ENCODE peak calls at places on chromosome 19, in six cellular contexts. A is stomach, D is tibial nerve, B is ovary, M is H1, O is A549. C is an unnamed sample.

GRCh38 chr19:24159707-24160106 is 72.7 kb downstream of the ZNF254 start:
- DNase-seq in O (no peak), A (no peak), D (no peak), M (no peak), B (no peak), C (no peak)

GRCh38 chr19:54179921-54180452 is 7.0 kb upstream of the TMC4 start:
- DNase-seq in A (peak), B (no peak), D (no peak), M (peak), O (no peak), C (no peak)

GRCh38 chr19:30036154-30037129 is 94.4 kb downstream of the URI1 start:
- DNase-seq in D (no peak), O (no peak), M (no peak), A (no peak), B (no peak), C (no peak)

GRCh38 chr19:10353793-10354391 is 14.5 kb upstream of the ICAM3 start:
- DNase-seq in O (no peak), A (no peak), D (peak), M (peak), B (peak), C (no peak)

GRCh38 chr19:8004723-8005513 is 523 bp downstream of the ELAVL1 start:
- DNase-seq in D (no peak), M (no peak), A (no peak), B (peak), O (no peak), C (no peak)

GRCh38 chr19:16366433-16367268 is 42.0 kb downstream of the KLF2 start:
- DNase-seq in B (no peak), A (no peak), D (no peak), M (no peak), O (no peak), C (peak)

GRCh38 chr19:45297674-45298073 is 25.0 kb downstream of the CKM start:
- DNase-seq in D (no peak), M (no peak), O (no peak), B (no peak), A (no peak), C (no peak)

GRCh38 chr19:16457954-16458331 is 13.8 kb downstream of the EPS15L1 start:
- DNase-seq in O (no peak), B (no peak), A (no peak), D (no peak), M (no peak), C (no peak)

GRCh38 chr19:55358943-55359908 is 3.8 kb downstream of the GARIN5B start:
- DNase-seq in D (no peak), B (no peak), A (no peak), M (no peak), O (no peak), C (no peak)

GRCh38 chr19:8517551-8518442 is 3.8 kb upstream of the ZNF414 start:
- DNase-seq in B (no peak), O (no peak), A (no peak), D (no peak), M (no peak), C (no peak)

GRCh38 chr19:8050274-8051096 is 2.1 kb upstream of the CCL25 start:
- DNase-seq in M (peak), A (peak), D (peak), O (peak), B (peak), C (peak)

GRCh38 chr19:27861411-27861975 is 1351.5 kb downstream of the UQCRFS1 start:
- DNase-seq in D (no peak), M (no peak), A (no peak), B (no peak), O (no peak), C (no peak)

GRCh38 chr19:58317481-58318072 is 9.2 kb upstream of the ZSCAN22 start:
- DNase-seq in A (no peak), B (no peak), D (no peak), M (no peak), O (no peak), C (no peak)

GRCh38 chr19:15623711-15624318 is 8.8 kb downstream of the CYP4F8 start:
- DNase-seq in B (no peak), M (no peak), D (no peak), A (no peak), O (no peak), C (no peak)

GRCh38 chr19:54133312-54133956 is 4.1 kb upstream of the CNOT3 start:
- DNase-seq in A (no peak), M (peak), O (no peak), B (no peak), D (no peak), C (no peak)

GRCh38 chr19:33904681-33905080 is 108.0 kb downstream of the KCTD15 start:
- DNase-seq in A (no peak), D (no peak), B (peak), M (peak), O (no peak), C (no peak)

GRCh38 chr19:40059624-40060023 is 3.6 kb upstream of the ZNF780B start:
- DNase-seq in B (no peak), O (no peak), D (no peak), M (no peak), A (no peak), C (no peak)

GRCh38 chr19:17200408-17201079 is 14.6 kb upstream of the USE1 start:
- DNase-seq in M (no peak), A (no peak), D (no peak), B (no peak), O (no peak), C (no peak)

GRCh38 chr19:23436318-23436717 is 41.0 kb upstream of the ZNF91 start:
- DNase-seq in A (no peak), M (peak), D (no peak), O (no peak), B (no peak), C (no peak)

GRCh38 chr19:41543582-41543981 is 32.4 kb upstream of the CEACAM21 start:
- DNase-seq in O (no peak), D (no peak), A (no peak), B (no peak), M (no peak), C (no peak)

GRCh38 chr19:7629347-7630054 is at the start of the genes PET100 and XAB2:
- DNase-seq in M (peak), A (peak), O (peak), D (peak), B (peak), C (peak)

GRCh38 chr19:32658527-32658926 is 16.5 kb downstream of the ANKRD27 start:
- DNase-seq in M (no peak), O (no peak), D (no peak), B (no peak), A (no peak), C (no peak)

GRCh38 chr19:18419699-18420460 is 682 bp downstream of the SSBP4 start:
- DNase-seq in B (peak), A (no peak), O (no peak), D (no peak), M (no peak), C (no peak)

GRCh38 chr19:18737337-18737953 is 53.7 kb downstream of the COMP start:
- DNase-seq in M (no peak), D (no peak), O (no peak), B (no peak), A (no peak), C (no peak)

GRCh38 chr19:39971380-39971841 is 446 bp downstream of the PSMC4 start:
- DNase-seq in B (no peak), A (peak), D (no peak), O (no peak), M (no peak), C (peak)

GRCh38 chr19:42206871-42207755 is 10.4 kb downstream of the DEDD2 start:
- DNase-seq in O (peak), A (no peak), B (no peak), D (no peak), M (no peak), C (no peak)

GRCh38 chr19:10431254-10431942 is 11.1 kb downstream of the PDE4A start:
- DNase-seq in B (no peak), D (no peak), O (no peak), A (peak), M (peak), C (peak)

GRCh38 chr19:7916137-7916907 is 1.7 kb downstream of the TGFBR3L start:
- DNase-seq in B (no peak), A (peak), D (no peak), M (peak), O (no peak), C (no peak)

GRCh38 chr19:18300930-18301717 is 19.7 kb upstream of the JUND start:
- DNase-seq in D (peak), B (peak), M (no peak), A (peak), O (no peak), C (peak)

GRCh38 chr19:10104665-10105221 is 1.4 kb upstream of the PPAN start:
- DNase-seq in A (no peak), O (no peak), B (no peak), M (no peak), D (no peak), C (no peak)

GRCh38 chr19:52660981-52661380 is 22.8 kb upstream of the ZNF83 start:
- DNase-seq in M (no peak), O (no peak), B (no peak), D (no peak), A (no peak), C (no peak)

GRCh38 chr19:35673121-35673804 is 6.9 kb downstream of the UPK1A start:
- DNase-seq in M (peak), B (no peak), D (no peak), A (peak), O (peak), C (peak)

DNA sequence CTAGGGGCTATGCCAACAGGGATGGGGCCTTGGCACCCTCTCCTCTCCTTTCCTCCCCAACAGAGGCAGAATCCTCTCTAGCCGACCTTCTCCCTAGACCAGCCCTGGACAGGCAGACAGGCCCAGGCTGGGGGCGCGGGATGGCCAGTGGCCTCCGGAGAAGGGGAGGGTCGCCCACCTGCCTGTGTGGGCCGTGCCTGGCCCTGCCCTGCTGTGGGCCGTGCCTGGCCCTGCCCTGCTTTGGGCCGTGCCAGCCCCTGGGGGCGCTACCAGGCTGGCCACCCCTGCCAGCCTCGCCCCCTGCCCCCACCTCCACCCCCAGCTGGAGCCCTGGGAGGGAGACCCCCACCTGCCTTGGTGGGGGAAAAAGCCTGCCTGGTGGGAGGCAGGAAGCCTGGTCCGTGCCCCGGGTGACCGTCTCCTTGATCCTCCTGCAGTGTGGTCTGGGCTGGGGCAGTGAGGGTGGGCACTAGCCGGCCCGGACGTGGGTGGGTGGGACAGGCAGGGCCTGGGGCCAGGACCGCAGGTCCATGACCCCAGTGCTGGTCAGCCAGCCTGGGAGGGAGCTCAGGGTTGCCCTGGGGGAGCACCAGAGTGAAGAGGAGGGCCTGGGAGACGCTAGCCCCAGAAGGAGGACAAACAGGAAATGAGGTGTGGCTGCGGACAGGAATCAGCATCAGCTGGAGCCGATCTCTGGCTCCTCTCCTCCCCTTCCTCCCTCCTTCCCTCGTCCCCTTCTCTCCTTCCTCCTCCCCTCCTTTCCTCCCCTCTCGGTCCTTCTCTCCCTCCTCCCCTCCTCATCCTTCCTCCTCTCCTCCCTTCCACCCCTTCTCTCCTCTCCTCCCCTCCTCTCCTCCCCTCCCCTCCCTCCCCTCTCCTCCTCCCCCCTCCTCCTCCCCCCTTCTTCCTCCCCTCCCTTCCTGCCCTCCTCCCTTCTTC is 5.1 kb upstream of the MKNK2 start:
- DNase-seq in O (no peak), M (peak), D (no peak), A (no peak), B (peak), C (peak)
- TF ChIP-seq EP300 in O (no peak), M (no peak), D (peak), A (no peak), B (no peak), C (no peak)

GRCh38 chr19:47113446-47114348 is at the start of gene ZC3H4:
- DNase-seq in A (peak), B (peak), D (peak), M (peak), O (peak), C (peak)
- TF ChIP-seq POLR2A in A (peak), B (peak), D (peak), M (peak), O (no peak), C (peak)

GRCh38 chr19:6616011-6616410 is 25.1 kb upstream of the CD70 start:
- DNase-seq in M (no peak), A (no peak), B (no peak), O (no peak), D (no peak), C (no peak)

GRCh38 chr19:6608950-6609349 is 18.0 kb upstream of the CD70 start:
- DNase-seq in O (no peak), M (no peak), B (no peak), D (no peak), A (no peak), C (no peak)

GRCh38 chr19:6613711-6614110 is 22.8 kb upstream of the CD70 start:
- DNase-seq in B (no peak), A (no peak), M (no peak), O (no peak), D (no peak), C (no peak)

GRCh38 chr19:6611441-6611852 is 20.5 kb upstream of the CD70 start:
- DNase-seq in O (no peak), D (no peak), A (no peak), B (no peak), M (no peak), C (no peak)

GRCh38 chr19:6610934-6611370 is 20.0 kb upstream of the CD70 start:
- DNase-seq in O (no peak), A (no peak), B (no peak), M (no peak), D (no peak), C (no peak)
- H3K4me3 ChIP-seq in O (no peak), A (no peak), B (no peak), M (no peak), D (no peak), C (no peak)

GRCh38 chr19:19820774-19821315 is 705 bp downstream of the ZNF506 start:
- DNase-seq in A (no peak), O (no peak), M (no peak), B (no peak), D (no peak), C (no peak)

GRCh38 chr19:19817357-19817756 is 4.2 kb downstream of the ZNF506 start:
- DNase-seq in M (no peak), D (no peak), A (no peak), B (no peak), O (no peak), C (no peak)

GRCh38 chr19:19823916-19824315 is 2.4 kb upstream of the ZNF506 start:
- DNase-seq in B (no peak), M (no peak), A (no peak), O (no peak), D (no peak), C (no peak)

GRCh38 chr19:19822148-19822429 is 539 bp upstream of the ZNF506 start:
- DNase-seq in M (no peak), B (no peak), O (no peak), A (no peak), D (no peak), C (peak)

GRCh38 chr19:19821366-19822147 is at the start of gene ZNF506:
- DNase-seq in B (peak), M (peak), D (peak), A (peak), O (peak), C (peak)
- TF ChIP-seq EP300 in B (no peak), M (no peak), D (peak), A (no peak), O (no peak), C (no peak)

DNA sequence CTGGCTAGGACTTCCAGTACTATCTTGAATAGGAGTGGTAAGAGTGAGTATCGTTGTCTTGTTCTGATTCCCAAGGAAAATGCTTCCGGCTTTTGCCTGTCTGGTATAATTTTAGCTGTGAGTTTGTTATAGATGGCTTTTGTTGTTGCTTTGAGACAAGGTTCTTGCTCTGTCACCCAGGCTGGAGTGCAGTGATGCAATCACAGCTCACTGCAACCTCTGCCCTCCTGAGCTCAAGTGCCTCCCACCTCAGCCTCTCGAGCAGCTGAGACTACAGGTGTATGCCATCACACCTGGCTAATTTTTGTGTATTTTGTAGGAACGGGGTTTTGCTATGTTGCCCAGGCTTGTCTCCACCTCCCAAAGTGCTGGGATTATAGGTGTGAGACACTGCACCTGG is 6.1 kb upstream of the ZNF543 start:
- DNase-seq in A (no peak), M (no peak), O (no peak), B (no peak), D (no peak), C (no peak)
- TF ChIP-seq POLR2A in A (no peak), M (no peak), O (no peak), B (no peak), D (no peak), C (no peak)

DNA sequence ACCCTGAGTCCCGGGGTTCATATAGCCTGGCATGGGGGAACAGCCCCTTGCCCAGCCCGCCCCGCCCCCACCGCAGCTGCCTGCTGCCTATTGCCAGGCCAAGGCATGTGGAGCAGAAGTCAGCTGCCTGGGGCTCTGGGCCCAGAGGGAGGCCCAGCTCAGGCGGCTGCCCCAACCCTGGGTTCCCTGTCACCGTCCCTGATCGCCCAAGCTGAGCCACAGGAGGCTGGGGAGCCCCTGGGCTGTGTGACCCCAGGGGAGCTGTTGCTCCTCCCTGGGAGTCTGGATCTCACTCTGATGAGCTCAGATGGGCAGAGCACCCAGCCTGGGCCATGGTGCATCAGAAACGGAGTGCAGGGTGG is 1.4 kb downstream of the PLIN4 start:
- DNase-seq in A (no peak), O (no peak), M (no peak), B (no peak), D (no peak), C (no peak)
- H3K4me3 ChIP-seq in A (peak), O (no peak), M (no peak), B (peak), D (no peak), C (peak)

DNA sequence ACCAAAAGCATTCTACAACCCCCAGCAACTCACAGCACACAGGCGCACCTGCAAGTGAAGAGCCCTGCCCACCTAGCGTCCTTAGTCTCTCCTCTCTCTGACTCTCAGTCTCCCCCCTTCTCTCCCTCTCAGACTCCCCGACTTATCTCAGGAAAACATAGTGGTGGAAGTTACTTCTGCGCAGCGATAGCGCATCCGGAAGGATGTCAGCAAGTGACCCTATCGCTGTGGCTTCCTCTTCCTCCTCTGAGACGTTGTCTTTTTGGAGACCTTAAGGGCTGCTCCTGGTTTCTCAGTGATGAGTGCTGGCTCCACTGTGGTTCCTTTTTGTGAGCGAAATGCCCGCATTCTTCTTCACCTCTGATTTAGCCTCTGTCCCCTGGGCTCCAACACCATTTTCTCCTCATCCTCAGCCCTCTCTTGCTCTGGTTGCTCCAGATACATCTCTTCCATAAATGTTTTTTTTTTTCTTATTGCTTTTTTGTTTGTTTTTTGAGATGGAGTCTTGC is 1.4 kb upstream of the YIF1B start:
- DNase-seq in M (no peak), O (no peak), A (no peak), B (no peak), D (no peak), C (no peak)
- TF ChIP-seq EP300 in M (no peak), O (no peak), A (no peak), B (no peak), D (no peak), C (no peak)

GRCh38 chr19:44207126-44207803 is 5.1 kb upstream of the ZNF227 start:
- DNase-seq in O (peak), D (peak), M (peak), A (peak), B (peak), C (peak)
- TF ChIP-seq POLR2A in O (peak), D (peak), M (no peak), A (no peak), B (no peak), C (no peak)

GRCh38 chr19:48510421-48511268 is 990 bp downstream of the LMTK3 start:
- DNase-seq in O (no peak), B (peak), A (peak), M (peak), D (peak), C (peak)
- H3K4me3 ChIP-seq in O (peak), B (no peak), A (peak), M (peak), D (no peak), C (no peak)

C was measured in sigmoid colon.